ENCODE peak calls at places on chromosomes 11 and 22, in seven cellular contexts. H, P, T, D, J, B and A are unnamed samples. For H3K9me3, the result is how much of the 10 kb centered on the place peaks cover.

GRCh38 chr11:73931039-73931645 is 19.7 kb upstream of the DNAJB13 start:
- DNase-seq in H (peak), P (no peak), T (peak), D (no peak), J (peak), B (peak), A (peak)

GRCh38 chr11:93652161-93652597 is 9.3 kb upstream of the CEP295 start:
- DNase-seq in H (no peak), P (no peak), T (no peak), D (no peak), J (peak), B (peak), A (peak)

GRCh38 chr11:129974237-129974636 is 28.4 kb downstream of the PRDM10 start:
- DNase-seq in H (no peak), P (no peak), T (no peak), D (no peak), J (no peak), B (no peak), A (no peak)

GRCh38 chr11:40924915-40925314 is 534.5 kb downstream of the LRRC4C start:
- DNase-seq in H (no peak), P (no peak), T (no peak), D (no peak), J (no peak), B (peak), A (no peak)

GRCh38 chr11:65487467-65488272 is 11.2 kb upstream of the MALAT1 start:
- DNase-seq in H (peak), P (peak), T (peak), D (peak), J (peak), B (peak), A (peak)

GRCh38 chr22:38754247-38755154 is 1.3 kb downstream of the SUN2 start:
- DNase-seq in H (peak), P (peak), T (peak), D (no peak), J (peak), B (peak), A (no peak)

GRCh38 chr11:35390737-35391682 is 28.3 kb downstream of the SLC1A2 start:
- DNase-seq in H (no peak), P (no peak), T (no peak), D (no peak), J (peak), B (no peak), A (no peak)

GRCh38 chr22:37206841-37207821 is 5.1 kb downstream of the SSTR3 start:
- DNase-seq in H (no peak), P (no peak), T (peak), D (peak), J (no peak), B (no peak), A (no peak)

GRCh38 chr22:43110444-43110926 is at the start of gene BIK:
- DNase-seq in H (no peak), P (peak), T (peak), D (no peak), J (peak), B (peak), A (no peak)

DNA sequence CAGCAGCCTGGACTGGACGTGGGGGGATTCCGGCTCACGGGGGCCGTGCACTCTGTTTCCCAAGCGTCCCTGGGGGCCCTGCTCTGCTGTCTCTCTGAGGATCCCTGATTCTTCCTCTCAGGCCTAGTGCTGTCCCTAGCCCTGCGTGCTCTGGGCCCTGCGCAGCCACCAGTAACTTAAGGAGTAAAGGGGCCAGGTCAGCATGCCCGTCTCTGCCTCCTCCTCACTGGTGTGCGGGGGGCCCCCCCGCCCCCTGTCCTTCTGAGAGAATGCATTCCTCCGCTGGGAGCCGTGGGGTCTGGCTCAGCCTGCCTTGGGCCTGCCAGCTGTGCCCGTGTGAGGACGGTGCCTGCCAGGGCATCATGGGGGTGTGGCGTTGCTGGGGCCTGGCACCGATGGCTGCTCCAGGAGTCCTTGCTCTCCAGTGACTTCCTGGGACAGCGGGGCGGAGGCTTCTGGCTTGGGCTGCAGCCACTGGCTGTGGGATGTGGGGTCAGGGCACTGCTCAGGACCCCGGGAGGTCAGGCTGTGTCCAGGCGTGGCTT is 429.7 kb downstream of the TBC1D22A start:
- DNase-seq in H (no peak), P (no peak), T (no peak), D (peak), J (peak), B (no peak), A (no peak)
- H3K9me3 ChIP-seq in H (under half), P (under half), T (under half), D (under half), J (under half), B (under half), A (under half)

GRCh38 chr22:47591016-47591415 is 828.6 kb downstream of the TBC1D22A start:
- DNase-seq in H (no peak), P (no peak), T (no peak), D (no peak), J (no peak), B (no peak), A (no peak)
- H3K9me3 ChIP-seq in H (half or more), P (under half), T (under half), D (under half), J (under half), B (under half), A (under half)

DNA sequence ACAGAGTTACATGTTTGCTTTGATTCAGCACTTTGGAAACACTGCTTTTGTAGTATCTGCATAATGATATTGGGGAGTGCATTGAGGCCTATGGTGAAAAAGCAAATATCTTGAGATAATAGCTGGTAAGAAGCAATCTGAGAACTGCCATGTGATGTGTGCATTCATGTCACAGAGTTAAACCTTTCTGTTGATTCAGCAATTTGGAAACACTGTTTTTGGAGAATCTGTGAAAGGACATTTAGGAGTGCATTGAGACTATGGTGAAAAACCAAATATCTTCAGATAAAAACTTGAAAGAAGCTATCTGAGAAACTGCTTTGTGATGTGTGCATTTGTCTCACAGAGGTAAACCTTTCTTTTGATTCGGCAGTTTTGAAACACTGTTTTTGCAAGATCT is 346.8 kb downstream of the OR4C45 start:
- DNase-seq in H (no peak), P (no peak), T (no peak), D (no peak), J (no peak), B (no peak), A (no peak)
- H3K9me3 ChIP-seq in H (under half), P (half or more), T (under half), D (under half), J (under half), B (half or more), A (under half)

DNA sequence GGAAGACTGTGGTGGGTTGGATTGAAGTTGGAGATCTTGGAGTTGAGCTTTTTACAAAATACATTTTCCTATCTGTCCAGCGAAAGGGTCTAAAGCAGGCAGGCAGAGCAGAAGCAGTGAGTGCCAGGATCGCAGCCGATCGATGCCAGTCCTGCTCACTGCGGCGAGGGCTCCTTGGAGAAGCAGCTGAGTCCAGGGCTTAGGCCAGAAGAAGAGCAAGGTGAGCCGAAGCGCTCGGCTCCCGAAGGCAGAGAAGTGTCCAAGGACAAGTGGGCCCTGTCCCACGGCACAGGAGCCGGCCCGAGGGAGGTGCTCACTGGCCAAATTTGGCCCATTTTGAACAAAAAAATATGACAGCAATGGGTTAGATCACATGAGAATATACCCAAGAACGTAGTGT is 637.8 kb downstream of the BRD1 start:
- DNase-seq in H (no peak), P (no peak), T (no peak), D (no peak), J (no peak), B (no peak), A (no peak)
- H3K9me3 ChIP-seq in H (half or more), P (under half), T (under half), D (under half), J (under half), B (under half), A (under half)